ENCODE peak calls at places on chromosome 1, in four cellular contexts. E is IMR-90, P is neuronal stem cell, K is H9. Z is an unnamed sample.

GRCh38 chr1:69700770-69701169 is 133.0 kb downstream of the LRRC7 start:
- DNase-seq in E (peak), P (peak), K (peak), Z (peak)

GRCh38 chr1:178918955-178919354 is 48.1 kb upstream of the ANGPTL1 start:
- DNase-seq in E (no peak), P (no peak), K (no peak), Z (no peak)

GRCh38 chr1:156153362-156153761 is at the start of gene SEMA4A:
- DNase-seq in E (no peak), P (no peak), K (no peak), Z (peak)

GRCh38 chr1:156371553-156372264 is 2.7 kb downstream of the RHBG start:
- DNase-seq in E (peak), P (no peak), K (no peak), Z (peak)

GRCh38 chr1:77978293-77978968 is 441 bp downstream of the FUBP1 start:
- DNase-seq in E (peak), P (peak), K (peak), Z (peak)

GRCh38 chr1:228315484-228315944 is 91.1 kb downstream of the TRIM11 start:
- DNase-seq in E (no peak), P (no peak), K (peak), Z (no peak)

GRCh38 chr1:153774780-153775431 is at the start of gene SLC27A3:
- DNase-seq in E (no peak), P (no peak), K (peak), Z (no peak)

GRCh38 chr1:38185913-38186312 is 139.3 kb upstream of the POU3F1 start:
- DNase-seq in E (no peak), P (no peak), K (no peak), Z (no peak)

GRCh38 chr1:51234721-51235425 is 1.2 kb upstream of the RNF11 start:
- DNase-seq in E (peak), P (no peak), K (no peak), Z (peak)

GRCh38 chr1:230236951-230237350 is 169.9 kb downstream of the GALNT2 start:
- DNase-seq in E (peak), P (no peak), K (no peak), Z (no peak)

GRCh38 chr1:91769698-91770232 is 116.2 kb downstream of the TGFBR3 start:
- DNase-seq in E (no peak), P (no peak), K (no peak), Z (no peak)

GRCh38 chr1:9321480-9321849 is 28.8 kb downstream of the SPSB1 start:
- DNase-seq in E (peak), P (no peak), K (no peak), Z (peak)

GRCh38 chr1:38275960-38276359 is 229.4 kb upstream of the POU3F1 start:
- DNase-seq in E (no peak), P (no peak), K (no peak), Z (no peak)

GRCh38 chr1:88802950-88803349 is 88.4 kb downstream of the GTF2B start:
- DNase-seq in E (peak), P (no peak), K (no peak), Z (peak)

GRCh38 chr1:198678301-198678836 is 39.5 kb downstream of the PTPRC start:
- DNase-seq in E (no peak), P (no peak), K (no peak), Z (no peak)

GRCh38 chr1:64282353-64282752 is 78.9 kb downstream of the UBE2U start:
- DNase-seq in E (no peak), P (no peak), K (no peak), Z (no peak)

GRCh38 chr1:193229136-193229535 is 42.7 kb upstream of the B3GALT2 start:
- DNase-seq in E (peak), P (no peak), K (no peak), Z (peak)

GRCh38 chr1:160354388-160354985 is 11.3 kb downstream of the NCSTN start:
- DNase-seq in E (peak), P (no peak), K (no peak), Z (peak)

GRCh38 chr1:207811920-207812720 is 60.3 kb downstream of the CD46 start:
- DNase-seq in E (peak), P (no peak), K (peak), Z (no peak)

GRCh38 chr1:230011333-230012092 is 55.5 kb upstream of the GALNT2 start:
- DNase-seq in E (no peak), P (no peak), K (no peak), Z (no peak)

GRCh38 chr1:82371844-82372498 is 571.2 kb downstream of the ADGRL2 start:
- DNase-seq in E (no peak), P (no peak), K (no peak), Z (peak)

GRCh38 chr1:169105434-169106094 is 926 bp upstream of the ATP1B1 start:
- DNase-seq in E (no peak), P (no peak), K (peak), Z (peak)

GRCh38 chr1:196910208-196910607 is 22.4 kb downstream of the CFHR4 start:
- DNase-seq in E (peak), P (no peak), K (no peak), Z (no peak)

GRCh38 chr1:17648457-17649145 is 106.5 kb upstream of the ACTL8 start:
- DNase-seq in E (no peak), P (no peak), K (no peak), Z (no peak)

GRCh38 chr1:201350361-201350725 is 27.1 kb downstream of the TNNT2 start:
- DNase-seq in E (no peak), P (no peak), K (no peak), Z (no peak)

GRCh38 chr1:78599294-78599693 is 21.0 kb upstream of the IFI44L start:
- DNase-seq in E (no peak), P (no peak), K (no peak), Z (no peak)

GRCh38 chr1:115219937-115220336 is 118.1 kb downstream of the NGF start:
- DNase-seq in E (no peak), P (no peak), K (no peak), Z (no peak)

GRCh38 chr1:116256875-116257823 is 115.9 kb upstream of the ATP1A1 start:
- DNase-seq in E (no peak), P (no peak), K (no peak), Z (no peak)

GRCh38 chr1:159173303-159173702 is 1.9 kb downstream of the CADM3 start:
- DNase-seq in E (no peak), P (no peak), K (no peak), Z (no peak)

DNA sequence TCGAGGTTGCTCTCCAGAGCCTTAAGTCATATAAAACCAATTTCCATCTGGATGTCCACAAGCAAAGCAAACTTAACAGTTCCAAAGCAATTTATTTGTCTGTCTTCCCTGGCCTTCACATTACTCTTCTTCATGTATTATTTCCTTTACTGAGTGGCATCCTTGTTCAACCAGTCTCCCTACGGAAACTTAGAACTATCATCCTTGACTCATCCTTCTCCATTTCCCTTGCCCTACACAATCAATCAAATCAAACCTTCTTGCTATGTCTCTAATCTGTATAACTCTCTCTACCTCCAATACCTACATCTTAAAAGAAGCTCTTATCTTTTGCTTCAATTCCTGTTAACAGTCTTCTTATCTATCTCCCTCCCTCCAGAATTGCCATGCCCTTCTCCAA is 25.4 kb downstream of the EGLN1 start:
- DNase-seq in E (no peak), P (no peak), K (no peak), Z (no peak)
- H4K91ac ChIP-seq in E (no peak), P (no peak), K (no peak), Z (no peak)

DNA sequence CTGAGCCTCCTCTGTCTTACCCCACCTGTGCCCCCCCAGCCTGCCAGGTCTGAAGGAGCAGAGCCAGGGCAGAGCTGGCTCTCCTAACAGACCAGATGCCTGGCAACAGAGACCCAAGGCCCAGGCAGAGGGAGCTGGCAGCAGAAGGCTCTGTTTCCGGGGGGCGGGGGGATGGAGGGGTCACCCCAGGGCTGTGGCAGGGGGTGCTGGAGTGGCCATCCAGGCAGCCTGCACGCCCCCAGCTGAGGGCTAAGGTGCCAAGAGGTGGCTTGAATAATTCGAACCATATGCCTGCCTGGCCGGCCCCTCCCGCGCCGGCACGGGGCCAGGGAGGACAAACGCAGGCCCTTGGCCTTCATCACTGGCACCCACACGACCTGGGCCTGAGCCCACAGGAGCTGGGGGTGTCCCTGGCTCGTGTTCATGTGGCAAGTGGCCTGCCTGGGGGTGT is 16.0 kb upstream of the PLEKHG5 start:
- DNase-seq in E (no peak), P (no peak), K (no peak), Z (no peak)
- H4K91ac ChIP-seq in E (no peak), P (no peak), K (no peak), Z (no peak)

GRCh38 chr1:2041887-2042286 is 8.3 kb upstream of the PRKCZ start:
- DNase-seq in E (no peak), P (no peak), K (no peak), Z (no peak)
- H4K91ac ChIP-seq in E (no peak), P (no peak), K (no peak), Z (no peak)

DNA sequence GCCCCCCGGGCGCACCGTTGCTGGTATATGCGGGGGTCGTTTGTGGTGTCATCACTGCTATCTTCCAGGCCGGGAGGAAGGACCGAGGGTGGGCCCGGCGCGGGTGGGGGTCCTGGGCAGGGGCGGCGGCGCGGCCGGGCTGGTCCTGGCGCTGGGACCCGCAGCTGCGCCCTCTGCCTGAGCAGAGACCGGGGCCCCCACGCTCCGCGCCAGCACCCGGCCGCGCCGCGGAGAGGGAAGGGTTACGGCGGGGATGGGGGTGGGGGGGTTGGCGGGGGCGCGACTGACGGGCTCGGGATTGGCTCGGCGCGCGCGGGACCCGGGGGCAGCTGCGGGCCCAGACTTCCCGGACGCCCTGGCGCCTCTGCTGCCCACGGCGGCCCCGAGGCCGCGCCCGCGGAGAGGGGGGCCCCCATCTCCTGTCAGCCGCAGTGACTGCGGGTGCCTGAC is 13.8 kb upstream of the SAMD11 start:
- DNase-seq in E (no peak), P (no peak), K (peak), Z (no peak)
- H4K91ac ChIP-seq in E (no peak), P (no peak), K (no peak), Z (no peak)

GRCh38 chr1:24117132-24117531 is 5.2 kb upstream of the MYOM3 start:
- DNase-seq in E (no peak), P (no peak), K (no peak), Z (no peak)
- H4K91ac ChIP-seq in E (no peak), P (no peak), K (no peak), Z (no peak)

GRCh38 chr1:46521417-46521816 is 30.0 kb downstream of the KNCN start:
- DNase-seq in E (no peak), P (no peak), K (no peak), Z (no peak)

GRCh38 chr1:46522184-46522968 is 29.1 kb downstream of the KNCN start:
- DNase-seq in E (peak), P (no peak), K (no peak), Z (no peak)

GRCh38 chr1:46519209-46519608 is 29.6 kb downstream of the DMBX1 start:
- DNase-seq in E (no peak), P (no peak), K (no peak), Z (no peak)

GRCh38 chr1:46517932-46518498 is 28.4 kb downstream of the DMBX1 start:
- DNase-seq in E (no peak), P (no peak), K (no peak), Z (no peak)

GRCh38 chr1:46520063-46520911 is 30.7 kb downstream of the DMBX1 start:
- DNase-seq in E (peak), P (peak), K (peak), Z (peak)
- H4K91ac ChIP-seq in E (peak), P (peak), K (no peak), Z (peak)

DNA sequence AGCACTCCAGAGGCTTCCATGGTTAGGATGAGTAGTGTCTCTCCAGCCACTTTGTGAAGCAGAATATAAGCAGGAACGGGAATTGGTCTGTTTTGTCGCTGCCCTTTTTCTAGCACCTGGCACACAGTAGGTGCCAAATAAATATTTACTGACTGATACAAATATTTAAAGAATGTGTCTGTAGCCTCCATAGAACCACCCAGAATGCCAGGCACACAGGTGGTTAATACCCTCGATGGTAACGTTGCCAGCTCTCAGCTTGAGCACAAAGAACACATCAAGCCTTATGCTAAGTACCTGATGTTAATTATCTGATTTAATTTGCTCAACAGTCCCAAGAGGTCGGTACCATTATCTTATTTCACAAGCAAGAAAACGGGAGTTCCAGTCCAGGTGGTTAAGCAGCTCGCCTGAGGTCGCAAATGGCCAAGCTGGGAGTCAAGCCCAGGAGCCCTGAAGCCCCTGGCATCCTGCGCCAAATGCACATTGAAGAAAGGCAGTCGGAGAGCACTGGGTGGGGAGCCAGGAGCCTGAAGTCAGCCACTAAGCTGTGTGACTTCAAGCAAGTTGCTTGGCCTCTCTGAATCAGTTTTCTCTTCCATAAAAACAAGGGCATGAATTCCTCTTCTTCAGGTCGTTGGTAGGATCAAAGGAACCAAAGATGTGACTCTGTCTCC is 26.4 kb downstream of the HSPG2 start:
- DNase-seq in E (no peak), P (no peak), K (no peak), Z (no peak)
- H4K91ac ChIP-seq in E (peak), P (no peak), K (no peak), Z (peak)

DNA sequence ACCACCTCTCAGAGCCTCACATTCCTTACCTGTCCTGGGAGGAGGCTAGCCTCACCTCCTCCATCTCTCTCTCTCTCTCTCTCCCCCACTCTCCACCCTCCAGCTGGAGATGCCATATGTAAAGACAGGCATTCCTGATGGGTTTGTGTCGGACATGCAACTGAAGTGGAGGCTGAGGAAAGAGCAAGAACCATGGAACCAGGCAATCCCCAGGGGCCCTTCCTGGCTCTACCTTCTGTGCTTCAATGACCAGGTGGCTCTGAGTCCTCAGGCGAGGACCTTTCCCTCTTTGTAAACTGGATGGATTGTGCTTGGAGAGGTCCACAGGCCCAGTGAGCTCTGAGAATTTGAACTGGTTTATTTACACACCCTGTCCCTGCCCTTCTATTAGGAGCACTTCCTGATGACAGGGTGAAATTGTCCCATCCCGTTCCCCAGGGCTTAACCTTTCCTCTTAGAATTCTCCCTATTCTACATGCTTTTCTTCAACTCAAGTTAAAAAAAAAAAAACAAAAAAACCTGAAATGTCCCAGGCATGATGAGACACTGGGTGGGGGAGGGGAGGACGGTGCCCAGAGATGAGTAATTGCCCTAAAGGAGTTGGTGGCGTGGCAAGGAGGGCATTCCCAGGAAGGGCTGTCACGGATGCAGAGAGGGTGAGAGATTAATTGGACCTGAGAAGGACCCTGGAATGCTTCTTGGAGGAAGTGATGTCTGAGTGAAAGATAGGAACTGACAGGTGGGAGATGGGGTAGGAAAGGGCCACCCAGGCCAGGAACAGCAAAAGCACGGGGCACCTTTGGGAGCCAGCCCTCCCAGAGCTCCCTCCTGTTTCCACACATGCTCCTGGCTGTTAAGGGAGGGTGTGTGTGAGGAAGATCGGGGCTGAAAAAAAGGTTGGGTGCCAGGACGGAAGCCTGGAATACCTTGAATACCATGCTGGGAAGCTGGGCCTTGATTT is 50.2 kb upstream of the WASF2 start:
- DNase-seq in E (peak), P (no peak), K (no peak), Z (peak)
- H4K91ac ChIP-seq in E (peak), P (no peak), K (no peak), Z (peak)

GRCh38 chr1:1938613-1939295 is 19.7 kb upstream of the TMEM52 start:
- DNase-seq in E (no peak), P (no peak), K (no peak), Z (no peak)
- H4K91ac ChIP-seq in E (no peak), P (peak), K (no peak), Z (no peak)

GRCh38 chr1:209319057-209319432 is 264.5 kb upstream of the CAMK1G start:
- DNase-seq in E (no peak), P (no peak), K (no peak), Z (no peak)

GRCh38 chr1:209311770-209312169 is 271.7 kb upstream of the CAMK1G start:
- DNase-seq in E (no peak), P (no peak), K (no peak), Z (no peak)

GRCh38 chr1:209318302-209319056 is 265.0 kb upstream of the CAMK1G start:
- DNase-seq in E (peak), P (no peak), K (no peak), Z (no peak)

GRCh38 chr1:209319549-209319948 is 264.0 kb upstream of the CAMK1G start:
- DNase-seq in E (peak), P (no peak), K (no peak), Z (no peak)

GRCh38 chr1:209316929-209317328 is 266.6 kb upstream of the CAMK1G start:
- DNase-seq in E (no peak), P (no peak), K (no peak), Z (no peak)
- H4K91ac ChIP-seq in E (no peak), P (no peak), K (no peak), Z (no peak)